ENCODE peak calls at places on chromosome 20, in nine cellular contexts. L is transverse colon; U is endothelial cell of umbilical vein; B is brain microvascular endothelial cell; P is right lobe of liver; J is IMR-90; R is CD8-positive, alpha-beta T cell; E is ovary; G is tibial nerve. Y is an unnamed sample.
A peak's percentile ranks its signal among the peaks of the same experiment; 100 is the strongest.

GRCh38 chr20:10537850-10538480 is 102.9 kb downstream of the SLX4IP start:
- DNase-seq in L (no peak), U (no peak), B (peak; percentile 74), P (no peak), J (peak; percentile 73), R (no peak), E (no peak), G (no peak), Y (peak; percentile 54)

GRCh38 chr20:19602660-19603389 is 155.2 kb upstream of the RIN2 start:
- DNase-seq in L (no peak), U (no peak), B (no peak), P (no peak), J (no peak), R (no peak), E (no peak), G (no peak), Y (no peak)

GRCh38 chr20:3350412-3350811 is 57.1 kb downstream of the DNAAF9 start:
- DNase-seq in L (no peak), U (no peak), B (no peak), P (no peak), J (no peak), R (no peak), E (no peak), G (no peak), Y (no peak)

GRCh38 chr20:58544891-58545290 is 29.7 kb upstream of the APCDD1L start:
- DNase-seq in L (no peak), U (no peak), B (no peak), P (no peak), J (no peak), R (no peak), E (no peak), G (no peak), Y (no peak)

GRCh38 chr20:62142252-62143117 is 709 bp downstream of the PSMA7 start:
- DNase-seq in L (peak; percentile 36), U (peak; percentile 20), B (no peak), P (no peak), J (no peak), R (no peak), E (no peak), G (no peak), Y (no peak)

GRCh38 chr20:60057866-60058807 is 99.9 kb downstream of the CDH26 start:
- DNase-seq in L (peak; percentile 14), U (no peak), B (peak; percentile 67), P (peak; percentile 37), J (peak; percentile 79), R (peak; percentile 50), E (no peak), G (no peak), Y (peak; percentile 7)

GRCh38 chr20:12394786-12395185 is 477.1 kb downstream of the BTBD3 start:
- DNase-seq in L (no peak), U (no peak), B (no peak), P (no peak), J (no peak), R (no peak), E (no peak), G (no peak), Y (peak; percentile 15)

GRCh38 chr20:62816031-62816878 is 595 bp upstream of the COL9A3 start:
- DNase-seq in L (no peak), U (no peak), B (no peak), P (no peak), J (peak; percentile 17), R (no peak), E (no peak), G (no peak), Y (no peak)

DNA sequence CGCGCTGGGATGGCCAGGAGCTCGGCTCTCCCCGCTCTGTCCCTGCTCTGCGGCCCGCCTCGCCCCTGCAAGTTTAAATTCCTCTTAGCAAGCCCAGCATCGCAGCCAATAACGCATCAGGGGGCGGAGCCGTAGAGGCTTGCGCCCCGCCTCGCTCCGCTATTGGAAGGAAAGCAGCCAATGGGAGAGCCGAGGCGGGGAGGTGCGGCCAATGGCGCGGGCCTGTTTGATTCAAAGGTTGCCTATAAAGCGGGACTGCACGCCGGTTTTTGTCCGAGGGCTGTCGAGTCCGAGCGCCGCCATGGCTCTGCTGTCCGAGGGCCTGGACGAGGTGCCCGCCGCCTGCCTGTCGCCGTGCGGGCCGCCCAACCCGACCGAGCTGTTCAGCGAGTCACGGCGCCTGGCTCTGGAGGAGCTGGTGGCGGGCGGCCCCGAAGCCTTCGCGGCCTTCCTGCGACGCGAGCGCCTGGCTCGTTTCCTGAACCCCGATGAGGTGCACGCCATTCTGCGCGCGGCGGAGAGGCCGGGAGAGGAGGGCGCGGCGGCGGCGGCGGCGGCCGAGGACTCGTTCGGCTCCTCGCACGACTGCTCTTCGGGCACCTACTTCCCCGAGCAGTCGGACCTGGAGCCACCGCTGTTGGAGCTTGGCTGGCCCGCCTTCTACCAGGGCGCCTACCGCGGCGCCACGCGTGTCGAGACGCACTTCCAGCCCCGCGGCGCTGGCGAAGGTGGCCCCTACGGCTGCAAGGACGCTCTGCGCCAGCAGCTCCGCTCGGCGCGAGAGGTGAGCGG is at the start of gene FAM83D:
- DNase-seq in L (peak; percentile 97), U (peak; percentile 100), B (peak; percentile 98), P (peak; percentile 98), J (peak; percentile 97), R (peak; percentile 93), E (peak; percentile 83), G (peak; percentile 54), Y (peak; percentile 90)
- H3K36me3 ChIP-seq in L (no peaks in the 10 kb centered on the region), U (no peaks in the 10 kb centered on the region), B (no peaks in the 10 kb centered on the region), P (no peaks in the 10 kb centered on the region), J (no peaks in the 10 kb centered on the region), R (peaks cover under 1% of the 10 kb centered on the region), E (no peaks in the 10 kb centered on the region), G (no peaks in the 10 kb centered on the region), Y (no peaks in the 10 kb centered on the region)

GRCh38 chr20:15827628-15828027 is 745.6 kb downstream of the KIF16B start:
- DNase-seq in L (no peak), U (no peak), B (no peak), P (no peak), J (no peak), R (no peak), E (no peak), G (no peak), Y (no peak)

GRCh38 chr20:15835811-15836210 is 737.4 kb downstream of the KIF16B start:
- DNase-seq in L (no peak), U (no peak), B (no peak), P (no peak), J (no peak), R (no peak), E (no peak), G (no peak), Y (no peak)

GRCh38 chr20:15834857-15835256 is 738.4 kb downstream of the KIF16B start:
- DNase-seq in L (no peak), U (no peak), B (peak; percentile 3), P (no peak), J (no peak), R (no peak), E (no peak), G (no peak), Y (peak; percentile 20)

GRCh38 chr20:15832512-15832911 is 740.7 kb downstream of the KIF16B start:
- DNase-seq in L (no peak), U (no peak), B (no peak), P (no peak), J (no peak), R (no peak), E (no peak), G (no peak), Y (no peak)

GRCh38 chr20:15831201-15831600 is 742.0 kb downstream of the KIF16B start:
- DNase-seq in L (no peak), U (no peak), B (no peak), P (no peak), J (no peak), R (no peak), E (no peak), G (no peak), Y (peak; percentile 88)
- TF ChIP-seq CTCF in L (no peak), U (no peak), B (no peak), P (no peak), J (no peak), R (no peak), E (no peak), G (no peak), Y (no peak)

GRCh38 chr20:35010405-35011192 is 54.9 kb downstream of the MYH7B start:
- DNase-seq in L (no peak), U (no peak), B (no peak), P (peak; percentile 23), J (no peak), R (no peak), E (peak; percentile 13), G (no peak), Y (no peak)

GRCh38 chr20:35011589-35012226 is 56.0 kb downstream of the MYH7B start:
- DNase-seq in L (no peak), U (no peak), B (no peak), P (peak; percentile 31), J (no peak), R (no peak), E (peak; percentile 9), G (no peak), Y (no peak)

GRCh38 chr20:35013421-35014411 is 58.0 kb downstream of the MYH7B start:
- DNase-seq in L (no peak), U (no peak), B (no peak), P (peak; percentile 30), J (no peak), R (no peak), E (no peak), G (no peak), Y (no peak)

GRCh38 chr20:35014537-35014936 is 58.9 kb downstream of the MYH7B start:
- DNase-seq in L (no peak), U (no peak), B (no peak), P (no peak), J (no peak), R (no peak), E (no peak), G (no peak), Y (no peak)

GRCh38 chr20:35012227-35013069 is 56.8 kb downstream of the MYH7B start:
- DNase-seq in L (no peak), U (no peak), B (no peak), P (peak; percentile 51), J (no peak), R (no peak), E (peak; percentile 34), G (no peak), Y (no peak)
- H3K36me3 ChIP-seq in L (peaks cover 82% of the 10 kb centered on the region), U (peaks cover 61% of the 10 kb centered on the region), B (peaks cover 77% of the 10 kb centered on the region), P (peaks cover 28% of the 10 kb centered on the region), J (peaks cover 74% of the 10 kb centered on the region), R (peaks cover 72% of the 10 kb centered on the region), E (no peaks in the 10 kb centered on the region), G (peaks cover 92% of the 10 kb centered on the region), Y (peaks cover 43% of the 10 kb centered on the region)

GRCh38 chr20:913306-913849 is 2.8 kb downstream of the ANGPT4 start:
- DNase-seq in L (no peak), U (no peak), B (no peak), P (no peak), J (no peak), R (no peak), E (no peak), G (no peak), Y (no peak)

GRCh38 chr20:910840-911770 is 5.0 kb downstream of the ANGPT4 start:
- DNase-seq in L (no peak), U (no peak), B (peak; percentile 64), P (no peak), J (peak; percentile 10), R (no peak), E (peak; percentile 68), G (peak; percentile 53), Y (no peak)

GRCh38 chr20:909641-910040 is 6.5 kb downstream of the ANGPT4 start:
- DNase-seq in L (no peak), U (no peak), B (no peak), P (no peak), J (no peak), R (no peak), E (no peak), G (no peak), Y (no peak)

GRCh38 chr20:910132-910839 is 5.8 kb downstream of the ANGPT4 start:
- DNase-seq in L (no peak), U (no peak), B (no peak), P (no peak), J (no peak), R (no peak), E (no peak), G (peak; percentile 28), Y (no peak)

DNA sequence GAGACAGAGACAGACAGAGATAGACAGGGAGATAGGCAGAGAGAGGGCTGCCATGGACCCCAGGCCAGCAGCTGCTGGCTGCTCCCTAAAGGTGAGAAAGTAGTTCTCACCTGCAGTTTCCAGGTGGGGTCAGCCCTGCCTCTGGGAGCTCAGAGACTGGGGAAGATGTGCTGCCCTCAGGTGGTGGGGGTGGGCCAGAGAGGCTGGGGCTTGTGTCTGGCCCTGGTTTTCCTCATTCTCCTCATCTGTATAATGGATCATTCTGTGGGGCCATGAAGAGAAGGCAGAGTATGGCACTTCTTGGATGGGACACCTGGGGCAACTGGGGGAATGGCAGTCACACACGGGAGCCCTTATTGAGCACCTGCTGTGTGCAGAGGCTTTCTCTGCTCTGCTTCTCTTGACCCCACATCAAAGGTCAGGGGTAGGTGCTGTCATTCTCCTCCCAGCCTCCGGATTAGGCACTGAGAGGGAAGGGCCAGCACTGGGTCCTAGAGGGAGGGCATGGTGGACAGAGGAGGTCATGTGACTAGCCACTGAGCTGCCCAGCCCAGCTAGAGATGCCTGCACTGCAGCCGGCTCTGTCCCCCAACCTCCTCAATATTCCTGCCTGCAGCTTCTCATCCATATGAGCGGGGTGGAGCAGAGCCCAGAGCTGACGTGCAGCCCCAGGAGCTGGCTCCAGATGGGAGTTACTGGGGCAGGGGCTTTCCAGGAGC is 4.1 kb downstream of the ANGPT4 start:
- DNase-seq in L (no peak), U (no peak), B (no peak), P (no peak), J (no peak), R (no peak), E (no peak), G (no peak), Y (no peak)
- TF ChIP-seq CTCF in L (no peak), U (no peak), B (no peak), P (no peak), J (no peak), R (no peak), E (no peak), G (no peak), Y (peak; percentile 24)